ENCODE peak calls at places on chromosomes 5 and 9, in four cellular contexts. One of them, this sample, is unnamed.

GRCh38 chr5:3197699-3198098 is 397.9 kb upstream of the IRX1 start:
- DNase-seq in H1: no peak
- DNase-seq in erythroblast: no peak
- DNase-seq in IMR-90: no peak
- DNase-seq in this sample: peak

GRCh38 chr9:32742296-32742695 is 41.0 kb upstream of the TMEM215 start:
- DNase-seq in H1: no peak
- DNase-seq in erythroblast: no peak
- DNase-seq in IMR-90: peak
- DNase-seq in this sample: no peak

GRCh38 chr5:1177826-1178528 is 23.4 kb upstream of the SLC6A19 start:
- DNase-seq in H1: no peak
- DNase-seq in erythroblast: no peak
- DNase-seq in IMR-90: no peak
- DNase-seq in this sample: no peak

GRCh38 chr9:71105192-71105591 is 16.2 kb downstream of the TRPM3 start:
- DNase-seq in H1: no peak
- DNase-seq in erythroblast: no peak
- DNase-seq in IMR-90: no peak
- DNase-seq in this sample: no peak

GRCh38 chr9:124551472-124552339 is 44.5 kb upstream of the NR5A1 start:
- DNase-seq in H1: peak
- DNase-seq in erythroblast: peak
- DNase-seq in IMR-90: peak
- DNase-seq in this sample: no peak

GRCh38 chr9:134291452-134291881 is 34.8 kb upstream of the RXRA start:
- DNase-seq in H1: no peak
- DNase-seq in erythroblast: no peak
- DNase-seq in IMR-90: no peak
- DNase-seq in this sample: no peak

GRCh38 chr5:63743096-63743798 is 219.0 kb downstream of the HTR1A start:
- DNase-seq in H1: no peak
- DNase-seq in erythroblast: no peak
- DNase-seq in IMR-90: no peak
- DNase-seq in this sample: no peak

GRCh38 chr9:86978413-86978812 is 31.1 kb upstream of the GAS1 start:
- DNase-seq in H1: no peak
- DNase-seq in erythroblast: no peak
- DNase-seq in IMR-90: peak
- DNase-seq in this sample: no peak

GRCh38 chr5:51226420-51226735 is 156.9 kb upstream of the ISL1 start:
- DNase-seq in H1: peak
- DNase-seq in erythroblast: no peak
- DNase-seq in IMR-90: no peak
- DNase-seq in this sample: no peak

GRCh38 chr5:180172447-180173197 is 36.4 kb downstream of the RASGEF1C start:
- DNase-seq in H1: no peak
- DNase-seq in erythroblast: no peak
- DNase-seq in IMR-90: no peak
- DNase-seq in this sample: no peak

GRCh38 chr5:143162810-143163209 is 240.7 kb downstream of the NR3C1 start:
- DNase-seq in H1: no peak
- DNase-seq in erythroblast: no peak
- DNase-seq in IMR-90: no peak
- DNase-seq in this sample: no peak

GRCh38 chr5:157463621-157464407 is 3.8 kb downstream of the NIPAL4 start:
- DNase-seq in H1: no peak
- DNase-seq in erythroblast: no peak
- DNase-seq in IMR-90: peak
- DNase-seq in this sample: no peak

GRCh38 chr9:88732128-88732527 is 197.2 kb downstream of the NXNL2 start:
- DNase-seq in H1: no peak
- DNase-seq in erythroblast: no peak
- DNase-seq in IMR-90: peak
- DNase-seq in this sample: no peak

GRCh38 chr5:2999926-3000325 is 248.4 kb upstream of the IRX2 start:
- DNase-seq in H1: no peak
- DNase-seq in erythroblast: no peak
- DNase-seq in IMR-90: no peak
- DNase-seq in this sample: no peak

GRCh38 chr9:13911473-13911872 is 402.5 kb downstream of the NFIB start:
- DNase-seq in H1: no peak
- DNase-seq in erythroblast: no peak
- DNase-seq in IMR-90: no peak
- DNase-seq in this sample: no peak

GRCh38 chr5:14061106-14061505 is 82.0 kb upstream of the TRIO start:
- DNase-seq in H1: no peak
- DNase-seq in erythroblast: no peak
- DNase-seq in IMR-90: no peak
- DNase-seq in this sample: no peak

GRCh38 chr9:88593537-88594185 is 58.7 kb downstream of the NXNL2 start:
- DNase-seq in H1: no peak
- DNase-seq in erythroblast: peak
- DNase-seq in IMR-90: peak
- DNase-seq in this sample: no peak

GRCh38 chr5:4095918-4096630 is 500.4 kb downstream of the IRX1 start:
- DNase-seq in H1: no peak
- DNase-seq in erythroblast: no peak
- DNase-seq in IMR-90: no peak
- DNase-seq in this sample: no peak

GRCh38 chr9:136148766-136149165 is 30.1 kb upstream of the TMEM250 start:
- DNase-seq in H1: no peak
- DNase-seq in erythroblast: no peak
- DNase-seq in IMR-90: no peak
- DNase-seq in this sample: no peak

GRCh38 chr5:2903451-2904395 is 152.2 kb upstream of the IRX2 start:
- DNase-seq in H1: no peak
- DNase-seq in erythroblast: no peak
- DNase-seq in IMR-90: no peak
- DNase-seq in this sample: peak

GRCh38 chr5:116944171-116944570 is 369.5 kb upstream of the SEMA6A start:
- DNase-seq in H1: peak
- DNase-seq in erythroblast: no peak
- DNase-seq in IMR-90: no peak
- DNase-seq in this sample: no peak

GRCh38 chr9:134331186-134332025 is 5.2 kb downstream of the RXRA start:
- DNase-seq in H1: no peak
- DNase-seq in erythroblast: no peak
- DNase-seq in IMR-90: no peak
- DNase-seq in this sample: no peak

GRCh38 chr5:86118542-86118941 is 499.2 kb upstream of the COX7C start:
- DNase-seq in H1: no peak
- DNase-seq in erythroblast: peak
- DNase-seq in IMR-90: no peak
- DNase-seq in this sample: no peak

GRCh38 chr9:977361-978116 is 1.1 kb downstream of the DMRT3 start:
- DNase-seq in H1: no peak
- DNase-seq in erythroblast: no peak
- DNase-seq in IMR-90: no peak
- DNase-seq in this sample: no peak

GRCh38 chr9:81190659-81191058 is 498.7 kb downstream of the TLE1 start:
- DNase-seq in H1: no peak
- DNase-seq in erythroblast: no peak
- DNase-seq in IMR-90: no peak
- DNase-seq in this sample: no peak

GRCh38 chr5:21701317-21701716 is 1151.8 kb downstream of the CDH12 start:
- DNase-seq in H1: no peak
- DNase-seq in erythroblast: no peak
- DNase-seq in IMR-90: no peak
- DNase-seq in this sample: no peak

GRCh38 chr5:10760033-10760975 is 730 bp downstream of the DAP start:
- DNase-seq in H1: no peak
- DNase-seq in erythroblast: peak
- DNase-seq in IMR-90: peak
- DNase-seq in this sample: no peak

GRCh38 chr5:156339139-156339841 is 12.3 kb downstream of the SGCD start:
- DNase-seq in H1: no peak
- DNase-seq in erythroblast: no peak
- DNase-seq in IMR-90: peak
- DNase-seq in this sample: no peak

GRCh38 chr5:96997265-96997859 is 61.5 kb downstream of the LNPEP start:
- DNase-seq in H1: no peak
- DNase-seq in erythroblast: peak
- DNase-seq in IMR-90: peak
- DNase-seq in this sample: no peak

GRCh38 chr9:29656641-29657406 is 2083.5 kb upstream of the C9orf72 start:
- DNase-seq in H1: no peak
- DNase-seq in erythroblast: no peak
- DNase-seq in IMR-90: no peak
- DNase-seq in this sample: no peak

GRCh38 chr5:134236208-134236761 is 10.4 kb upstream of the PPP2CA start:
- DNase-seq in H1: no peak
- DNase-seq in erythroblast: no peak
- DNase-seq in IMR-90: peak
- DNase-seq in this sample: no peak

GRCh38 chr9:91481971-91482370 is 58.3 kb upstream of the NFIL3 start:
- DNase-seq in H1: no peak
- DNase-seq in erythroblast: no peak
- DNase-seq in IMR-90: no peak
- DNase-seq in this sample: no peak

GRCh38 chr9:72203205-72203803 is 54.1 kb downstream of the GDA start:
- DNase-seq in H1: no peak
- DNase-seq in erythroblast: peak
- DNase-seq in IMR-90: peak
- DNase-seq in this sample: no peak

GRCh38 chr9:68780735-68781134 is 75.7 kb downstream of the PIP5K1B start:
- DNase-seq in H1: no peak
- DNase-seq in erythroblast: peak
- DNase-seq in IMR-90: peak
- DNase-seq in this sample: no peak

GRCh38 chr5:54443264-54443663 is 12.2 kb upstream of the HSPB3 start:
- DNase-seq in H1: no peak
- DNase-seq in erythroblast: peak
- DNase-seq in IMR-90: peak
- DNase-seq in this sample: no peak

GRCh38 chr5:1750469-1750868 is 49.2 kb downstream of the MRPL36 start:
- DNase-seq in H1: no peak
- DNase-seq in erythroblast: no peak
- DNase-seq in IMR-90: no peak
- DNase-seq in this sample: no peak

GRCh38 chr5:56052735-56053134 is 58.0 kb upstream of the IL6ST start:
- DNase-seq in H1: no peak
- DNase-seq in erythroblast: no peak
- DNase-seq in IMR-90: peak
- DNase-seq in this sample: no peak
- TF ChIP-seq POLR2A in H1: no peak
- TF ChIP-seq POLR2A in erythroblast: no peak
- TF ChIP-seq POLR2A in IMR-90: no peak
- TF ChIP-seq POLR2A in this sample: no peak

GRCh38 chr5:55521903-55522302 is 12.9 kb downstream of the PLPP1 start:
- DNase-seq in H1: no peak
- DNase-seq in erythroblast: no peak
- DNase-seq in IMR-90: no peak
- DNase-seq in this sample: no peak
- TF ChIP-seq POLR2A in H1: no peak
- TF ChIP-seq POLR2A in erythroblast: no peak
- TF ChIP-seq POLR2A in IMR-90: no peak
- TF ChIP-seq POLR2A in this sample: no peak

DNA sequence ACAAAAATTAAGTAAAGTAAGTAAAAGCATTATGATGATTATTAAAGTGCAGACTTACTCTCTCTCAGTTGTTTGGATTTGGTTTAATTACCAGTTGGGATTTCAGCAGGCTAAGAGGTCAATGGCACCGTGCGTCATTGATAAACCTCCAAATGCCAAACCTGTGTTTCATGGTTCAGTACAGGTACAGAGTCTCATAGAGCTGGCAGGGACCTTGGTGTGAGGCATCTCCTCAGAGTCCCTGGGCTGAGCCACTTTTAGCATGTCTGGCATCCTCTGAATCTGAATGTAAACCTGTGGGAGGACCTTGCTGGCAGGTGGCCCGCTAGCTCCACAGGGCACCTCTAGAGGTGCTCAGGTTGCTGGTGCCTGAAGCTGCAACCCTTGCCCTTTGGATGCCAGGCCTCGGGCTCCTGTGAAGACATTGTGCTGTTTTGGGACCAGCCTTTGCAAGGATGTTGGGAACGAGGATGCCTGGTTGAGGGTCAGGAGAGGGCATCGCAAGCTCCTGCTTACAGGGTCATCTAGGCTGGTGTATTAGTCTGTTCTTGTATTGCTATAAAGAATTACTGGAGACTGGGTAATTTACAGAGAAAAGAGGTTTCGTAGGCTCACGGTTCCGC is 14.7 kb upstream of the STC2 start:
- DNase-seq in H1: no peak
- DNase-seq in erythroblast: no peak
- DNase-seq in IMR-90: no peak
- DNase-seq in this sample: peak
- TF ChIP-seq POLR2A in H1: no peak
- TF ChIP-seq POLR2A in erythroblast: no peak
- TF ChIP-seq POLR2A in IMR-90: no peak
- TF ChIP-seq POLR2A in this sample: no peak

DNA sequence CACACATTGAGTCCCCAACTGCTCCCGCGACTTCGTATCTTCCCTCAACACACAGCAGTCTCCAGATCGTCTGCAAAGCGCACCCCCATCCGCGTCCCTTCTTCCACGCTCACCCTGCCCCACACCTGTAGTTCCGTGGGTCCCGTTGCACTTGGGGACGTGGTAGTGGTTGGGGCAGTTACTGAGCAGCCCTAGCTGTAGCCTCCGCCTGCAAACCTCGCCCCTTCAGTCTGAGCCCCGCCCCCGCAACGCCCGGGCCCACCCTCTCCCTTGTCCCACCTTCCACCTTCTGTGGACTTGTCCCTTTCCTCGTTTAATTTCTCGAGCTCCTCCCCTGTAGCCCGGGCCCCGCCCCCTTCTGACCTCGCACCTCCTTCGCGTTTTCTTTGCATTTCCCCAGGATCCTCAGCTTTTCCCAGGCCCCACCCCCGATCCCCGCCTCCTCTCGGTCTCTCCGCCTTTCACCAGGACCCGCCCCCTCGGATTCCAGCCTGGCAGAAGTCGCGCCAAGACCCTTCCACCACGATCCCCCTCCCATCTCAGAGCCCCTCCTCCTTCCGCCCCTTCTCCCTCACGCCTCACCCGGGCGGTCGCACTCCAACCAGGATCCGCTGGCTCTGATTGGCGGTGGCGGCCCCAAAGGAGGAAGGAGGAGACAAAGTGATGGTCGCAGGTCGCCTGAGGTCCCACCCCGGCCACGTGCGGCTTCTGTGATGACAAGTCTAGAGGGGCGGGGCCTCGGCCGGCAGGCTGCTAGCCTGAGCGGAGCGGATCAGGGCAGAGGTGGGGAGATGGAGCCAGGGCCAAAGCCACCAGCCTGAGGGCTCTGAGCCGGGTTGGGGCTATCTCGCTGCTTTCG is at the start of gene ATOSB:
- DNase-seq in H1: peak
- DNase-seq in erythroblast: peak
- DNase-seq in IMR-90: peak
- DNase-seq in this sample: no peak
- TF ChIP-seq POLR2A in H1: no peak
- TF ChIP-seq POLR2A in erythroblast: peak
- TF ChIP-seq POLR2A in IMR-90: no peak
- TF ChIP-seq POLR2A in this sample: no peak

This sample was measured in vagina.